ENCODE peak calls at places on chromosomes 7 and 10, in ten cellular contexts. A is NCI-H2081; F is anterior cingulate cortex; R is activated T-cell treated with anti-CD3 and anti-CD28 coated beads for 1 hour; B is GM18507; G is CD8-positive, alpha-beta T cell; X is OCI-M1; T is Kasumi-1; Z is brain microvascular endothelial cell; V is stimulated activated CD4-positive, alpha-beta T cell treated with anti-CD3 and anti-CD28 coated beads, Interleukin-1b, Interleukin-23, amount 100 ng/mL, for 4 hours. C is an unnamed sample.

GRCh38 chr7:124275411-124275810 is 242.5 kb upstream of the TMEM229A start:
- DNase-seq in A (no peak), F (no peak), R (no peak), B (no peak), G (no peak), X (no peak), T (no peak), Z (no peak), V (no peak), C (no peak)

GRCh38 chr7:124989911-124990310 is 60.3 kb upstream of the POT1 start:
- DNase-seq in A (no peak), F (no peak), R (no peak), B (no peak), G (no peak), X (no peak), T (no peak), Z (no peak), V (no peak), C (no peak)

GRCh38 chr7:40701836-40702551 is 567.2 kb downstream of the SUGCT start:
- DNase-seq in A (no peak), F (no peak), R (no peak), B (no peak), G (no peak), X (no peak), T (peak; percentile 16), Z (no peak), V (no peak), C (no peak)

GRCh38 chr10:73871915-73872710 is 2.2 kb downstream of the CAMK2G start:
- DNase-seq in A (no peak), F (no peak), R (no peak), B (no peak), G (no peak), X (no peak), T (no peak), Z (peak; percentile 27), V (no peak), C (no peak)

GRCh38 chr7:26705567-26705966 is 158.8 kb downstream of the SKAP2 start:
- DNase-seq in A (peak; percentile 83), F (no peak), R (no peak), B (no peak), G (no peak), X (no peak), T (peak; percentile 75), Z (peak; percentile 86), V (no peak), C (peak; percentile 77)

GRCh38 chr10:80504897-80505465 is 32.7 kb upstream of the SH2D4B start:
- DNase-seq in A (no peak), F (no peak), R (no peak), B (no peak), G (no peak), X (no peak), T (no peak), Z (no peak), V (no peak), C (no peak)

GRCh38 chr7:16989883-16990413 is 108.2 kb upstream of the AGR3 start:
- DNase-seq in A (peak; percentile 86), F (peak; percentile 54), R (no peak), B (no peak), G (no peak), X (peak; percentile 27), T (no peak), Z (peak; percentile 62), V (no peak), C (peak; percentile 74)

GRCh38 chr10:121244791-121245190 is 353.5 kb downstream of the FGFR2 start:
- DNase-seq in A (no peak), F (no peak), R (no peak), B (no peak), G (no peak), X (no peak), T (no peak), Z (no peak), V (no peak), C (no peak)

C was measured in MG63.